ENCODE peak calls at places on chromosomes 7 and 10, in six cellular contexts. B, L, G, W, F and D are unnamed samples.

GRCh38 chr10:9305018-9305655 is 1250.6 kb downstream of the GATA3 start:
- DNase-seq in B (peak), L (no peak), G (peak), W (no peak), F (no peak), D (no peak)

GRCh38 chr10:91635401-91636400 is 2.8 kb upstream of the PPP1R3C start:
- DNase-seq in B (peak), L (no peak), G (peak), W (peak), F (peak), D (no peak)

GRCh38 chr10:92789826-92790225 is 58.5 kb upstream of the EXOC6 start:
- DNase-seq in B (no peak), L (no peak), G (no peak), W (no peak), F (peak), D (no peak)

GRCh38 chr10:74748632-74749031 is 77.8 kb upstream of the KAT6B start:
- DNase-seq in B (no peak), L (no peak), G (no peak), W (no peak), F (no peak), D (no peak)

GRCh38 chr10:26557641-26558014 is 119.5 kb downstream of the APBB1IP start:
- DNase-seq in B (peak), L (no peak), G (peak), W (no peak), F (no peak), D (no peak)

GRCh38 chr7:130909881-130910672 is 176.1 kb upstream of the KLF14 start:
- DNase-seq in B (peak), L (no peak), G (no peak), W (no peak), F (no peak), D (no peak)

GRCh38 chr10:43340619-43341018 is 30.8 kb upstream of the FXYD4 start:
- DNase-seq in B (no peak), L (no peak), G (no peak), W (no peak), F (no peak), D (no peak)

GRCh38 chr7:99014113-99014985 is 129.6 kb downstream of the SMURF1 start:
- DNase-seq in B (no peak), L (no peak), G (no peak), W (no peak), F (peak), D (no peak)

GRCh38 chr7:112118581-112119566 is 87.3 kb downstream of the DOCK4 start:
- DNase-seq in B (no peak), L (no peak), G (no peak), W (no peak), F (no peak), D (no peak)

GRCh38 chr7:92279429-92280031 is 33.8 kb downstream of the ANKIB1 start:
- DNase-seq in B (no peak), L (no peak), G (no peak), W (no peak), F (no peak), D (no peak)

GRCh38 chr7:17680943-17681351 is 259.3 kb downstream of the SNX13 start:
- DNase-seq in B (peak), L (no peak), G (no peak), W (no peak), F (no peak), D (no peak)

GRCh38 chr7:83547526-83547925 is 101.4 kb downstream of the SEMA3E start:
- DNase-seq in B (peak), L (no peak), G (peak), W (no peak), F (no peak), D (no peak)

GRCh38 chr10:69360485-69361302 is 56.0 kb downstream of the TACR2 start:
- DNase-seq in B (peak), L (no peak), G (no peak), W (no peak), F (no peak), D (peak)

GRCh38 chr10:98795467-98795866 is 348.7 kb upstream of the HPS1 start:
- DNase-seq in B (no peak), L (no peak), G (no peak), W (no peak), F (no peak), D (no peak)

GRCh38 chr7:103990991-103991390 is 1.5 kb upstream of the RELN start:
- DNase-seq in B (no peak), L (no peak), G (no peak), W (no peak), F (no peak), D (no peak)

GRCh38 chr7:23418046-23418445 is 52.2 kb downstream of the IGF2BP3 start:
- DNase-seq in B (peak), L (no peak), G (peak), W (no peak), F (no peak), D (no peak)

GRCh38 chr10:118723467-118723866 is 31.3 kb downstream of the CACUL1 start:
- DNase-seq in B (peak), L (no peak), G (no peak), W (no peak), F (no peak), D (no peak)

GRCh38 chr10:122163182-122164027 is 107.7 kb upstream of the BTBD16 start:
- DNase-seq in B (peak), L (no peak), G (no peak), W (no peak), F (peak), D (no peak)

GRCh38 chr7:100603697-100604077 is 1.5 kb downstream of the PCOLCE start:
- DNase-seq in B (peak), L (no peak), G (peak), W (no peak), F (no peak), D (no peak)

GRCh38 chr10:78181381-78182055 is 147.9 kb downstream of the RPS24 start:
- DNase-seq in B (no peak), L (no peak), G (no peak), W (no peak), F (no peak), D (no peak)

GRCh38 chr10:103761075-103761920 is 94.1 kb downstream of the SH3PXD2A start:
- DNase-seq in B (no peak), L (no peak), G (no peak), W (no peak), F (no peak), D (no peak)

GRCh38 chr7:123657304-123657685 is 1.6 kb downstream of the LMOD2 start:
- DNase-seq in B (no peak), L (no peak), G (no peak), W (no peak), F (no peak), D (no peak)

GRCh38 chr10:3766046-3766761 is 18.8 kb downstream of the KLF6 start:
- DNase-seq in B (no peak), L (no peak), G (no peak), W (no peak), F (peak), D (no peak)

GRCh38 chr7:40268836-40269235 is 134.0 kb downstream of the SUGCT start:
- DNase-seq in B (no peak), L (no peak), G (peak), W (no peak), F (no peak), D (no peak)

GRCh38 chr10:33453081-33453850 is 118.8 kb upstream of the NRP1 start:
- DNase-seq in B (peak), L (no peak), G (no peak), W (no peak), F (no peak), D (no peak)